ENCODE peak calls at places on chromosomes 13 and 19, in five cellular contexts. One of them, this sample, is unnamed.

GRCh38 chr13:97938701-97939475 is 14.6 kb upstream of the IPO5 start:
- DNase-seq in GM12878: no peak
- DNase-seq in H1: no peak
- DNase-seq in endothelial cell of umbilical vein: no peak
- DNase-seq in HepG2: no peak
- DNase-seq in this sample: no peak

GRCh38 chr13:113546571-113547247 is 37.8 kb upstream of the TFDP1 start:
- DNase-seq in endothelial cell of umbilical vein: peak; percentile 73
- DNase-seq in HepG2: no peak
- DNase-seq in GM12878: no peak
- DNase-seq in H1: peak; percentile 45
- DNase-seq in this sample: no peak

GRCh38 chr13:96772426-96772825 is 221.8 kb downstream of the OXGR1 start:
- DNase-seq in H1: no peak
- DNase-seq in endothelial cell of umbilical vein: no peak
- DNase-seq in GM12878: no peak
- DNase-seq in HepG2: no peak
- DNase-seq in this sample: no peak

GRCh38 chr13:80873589-80873988 is 532.7 kb upstream of the SPRY2 start:
- DNase-seq in GM12878: peak; percentile 33
- DNase-seq in HepG2: no peak
- DNase-seq in H1: no peak
- DNase-seq in endothelial cell of umbilical vein: no peak
- DNase-seq in this sample: no peak

GRCh38 chr13:44421853-44422525 is 48.4 kb downstream of the SERP2 start:
- DNase-seq in GM12878: no peak
- DNase-seq in HepG2: no peak
- DNase-seq in endothelial cell of umbilical vein: no peak
- DNase-seq in H1: no peak
- DNase-seq in this sample: no peak

GRCh38 chr19:13337181-13337580 is 169.1 kb downstream of the CACNA1A start:
- DNase-seq in H1: no peak
- DNase-seq in endothelial cell of umbilical vein: no peak
- DNase-seq in HepG2: no peak
- DNase-seq in GM12878: no peak
- DNase-seq in this sample: no peak

GRCh38 chr13:25319781-25320180 is 18.4 kb downstream of the NUP58 start:
- DNase-seq in HepG2: no peak
- DNase-seq in endothelial cell of umbilical vein: no peak
- DNase-seq in H1: no peak
- DNase-seq in GM12878: no peak
- DNase-seq in this sample: no peak

GRCh38 chr13:48950507-48950886 is 25.2 kb upstream of the FNDC3A start:
- DNase-seq in endothelial cell of umbilical vein: no peak
- DNase-seq in GM12878: no peak
- DNase-seq in HepG2: peak; percentile 23
- DNase-seq in H1: no peak
- DNase-seq in this sample: no peak

GRCh38 chr13:28568286-28568685 is 73.4 kb upstream of the FLT1 start:
- DNase-seq in GM12878: no peak
- DNase-seq in H1: no peak
- DNase-seq in HepG2: no peak
- DNase-seq in endothelial cell of umbilical vein: peak; percentile 49
- DNase-seq in this sample: peak; percentile 31

GRCh38 chr19:47331931-47332547 is at the start of gene C5AR2:
- DNase-seq in GM12878: no peak
- DNase-seq in endothelial cell of umbilical vein: no peak
- DNase-seq in HepG2: no peak
- DNase-seq in H1: no peak
- DNase-seq in this sample: no peak

GRCh38 chr13:111621164-111621563 is 300.7 kb downstream of the TEX29 start:
- DNase-seq in GM12878: no peak
- DNase-seq in H1: no peak
- DNase-seq in endothelial cell of umbilical vein: no peak
- DNase-seq in HepG2: no peak
- DNase-seq in this sample: no peak

GRCh38 chr19:6247007-6247288 is 32.8 kb downstream of the MLLT1 start:
- DNase-seq in GM12878: no peak
- DNase-seq in H1: no peak
- DNase-seq in endothelial cell of umbilical vein: no peak
- DNase-seq in HepG2: no peak
- DNase-seq in this sample: no peak

GRCh38 chr19:46610413-46610775 is 9.3 kb downstream of the CALM3 start:
- DNase-seq in endothelial cell of umbilical vein: no peak
- DNase-seq in GM12878: no peak
- DNase-seq in HepG2: no peak
- DNase-seq in H1: no peak
- DNase-seq in this sample: no peak

GRCh38 chr13:21837841-21838551 is 167.1 kb downstream of the FGF9 start:
- DNase-seq in H1: no peak
- DNase-seq in endothelial cell of umbilical vein: no peak
- DNase-seq in GM12878: no peak
- DNase-seq in HepG2: peak; percentile 96
- DNase-seq in this sample: no peak

GRCh38 chr13:34155931-34156607 is 338.1 kb downstream of the RFC3 start:
- DNase-seq in HepG2: no peak
- DNase-seq in endothelial cell of umbilical vein: peak; percentile 73
- DNase-seq in GM12878: no peak
- DNase-seq in H1: no peak
- DNase-seq in this sample: no peak

GRCh38 chr13:22076658-22077057 is 405.8 kb downstream of the FGF9 start:
- DNase-seq in GM12878: no peak
- DNase-seq in HepG2: no peak
- DNase-seq in endothelial cell of umbilical vein: no peak
- DNase-seq in H1: no peak
- DNase-seq in this sample: no peak

GRCh38 chr13:111855016-111855590 is 211.8 kb upstream of the SOX1 start:
- DNase-seq in endothelial cell of umbilical vein: no peak
- DNase-seq in GM12878: no peak
- DNase-seq in H1: peak; percentile 14
- DNase-seq in HepG2: no peak
- DNase-seq in this sample: no peak

GRCh38 chr13:33957497-33957905 is 139.6 kb downstream of the RFC3 start:
- DNase-seq in HepG2: peak; percentile 93
- DNase-seq in H1: no peak
- DNase-seq in GM12878: no peak
- DNase-seq in endothelial cell of umbilical vein: no peak
- DNase-seq in this sample: no peak

GRCh38 chr13:48710160-48710559 is 56.4 kb downstream of the CYSLTR2 start:
- DNase-seq in endothelial cell of umbilical vein: no peak
- DNase-seq in GM12878: no peak
- DNase-seq in HepG2: no peak
- DNase-seq in H1: no peak
- DNase-seq in this sample: no peak

GRCh38 chr13:41384749-41385503 is 72.4 kb upstream of the RGCC start:
- DNase-seq in HepG2: no peak
- DNase-seq in GM12878: no peak
- DNase-seq in endothelial cell of umbilical vein: peak; percentile 43
- DNase-seq in H1: no peak
- DNase-seq in this sample: no peak

GRCh38 chr19:17281391-17282304 is at the start of gene ANKLE1:
- DNase-seq in GM12878: peak; percentile 32
- DNase-seq in endothelial cell of umbilical vein: no peak
- DNase-seq in HepG2: no peak
- DNase-seq in H1: peak; percentile 79
- DNase-seq in this sample: peak; percentile 64

GRCh38 chr13:98142427-98143156 is at the start of gene FARP1:
- DNase-seq in GM12878: no peak
- DNase-seq in H1: peak; percentile 87
- DNase-seq in endothelial cell of umbilical vein: peak; percentile 55
- DNase-seq in HepG2: peak; percentile 62
- DNase-seq in this sample: peak; percentile 71

GRCh38 chr19:17020823-17021222 is 5.8 kb downstream of the CPAMD8 start:
- DNase-seq in HepG2: no peak
- DNase-seq in GM12878: no peak
- DNase-seq in H1: no peak
- DNase-seq in endothelial cell of umbilical vein: peak; percentile 13
- DNase-seq in this sample: peak; percentile 53

GRCh38 chr13:45596800-45597484 is 18.6 kb downstream of the ERICH6B start:
- DNase-seq in GM12878: no peak
- DNase-seq in H1: no peak
- DNase-seq in endothelial cell of umbilical vein: no peak
- DNase-seq in HepG2: no peak
- DNase-seq in this sample: no peak

GRCh38 chr13:108463365-108463764 is 166.0 kb upstream of the MYO16 start:
- DNase-seq in HepG2: no peak
- DNase-seq in GM12878: peak; percentile 4
- DNase-seq in endothelial cell of umbilical vein: peak; percentile 1
- DNase-seq in H1: no peak
- DNase-seq in this sample: no peak

GRCh38 chr13:105545811-105546210 is 989.7 kb downstream of the EFNB2 start:
- DNase-seq in GM12878: no peak
- DNase-seq in H1: no peak
- DNase-seq in HepG2: no peak
- DNase-seq in endothelial cell of umbilical vein: no peak
- DNase-seq in this sample: no peak

GRCh38 chr19:12796146-12797071 is 5.1 kb downstream of the JUNB start:
- DNase-seq in endothelial cell of umbilical vein: peak; percentile 80
- DNase-seq in GM12878: no peak
- DNase-seq in H1: peak; percentile 81
- DNase-seq in HepG2: peak; percentile 68
- DNase-seq in this sample: peak; percentile 71

GRCh38 chr19:10006335-10006708 is 4.0 kb downstream of the COL5A3 start:
- DNase-seq in H1: no peak
- DNase-seq in GM12878: no peak
- DNase-seq in endothelial cell of umbilical vein: no peak
- DNase-seq in HepG2: no peak
- DNase-seq in this sample: no peak

GRCh38 chr13:23609414-23610186 is 39.4 kb downstream of the TNFRSF19 start:
- DNase-seq in GM12878: no peak
- DNase-seq in HepG2: no peak
- DNase-seq in H1: no peak
- DNase-seq in endothelial cell of umbilical vein: peak; percentile 67
- DNase-seq in this sample: no peak

GRCh38 chr19:38849746-38850230 is at the start of gene HNRNPL:
- DNase-seq in GM12878: no peak
- DNase-seq in H1: peak; percentile 99
- DNase-seq in HepG2: no peak
- DNase-seq in endothelial cell of umbilical vein: no peak
- DNase-seq in this sample: peak; percentile 93

GRCh38 chr19:38721977-38722773 is 22.1 kb downstream of the CAPN12 start:
- DNase-seq in endothelial cell of umbilical vein: no peak
- DNase-seq in H1: no peak
- DNase-seq in HepG2: peak; percentile 96
- DNase-seq in GM12878: no peak
- DNase-seq in this sample: no peak

GRCh38 chr19:8041553-8041952 is 11.0 kb upstream of the CCL25 start:
- DNase-seq in endothelial cell of umbilical vein: no peak
- DNase-seq in HepG2: no peak
- DNase-seq in GM12878: no peak
- DNase-seq in H1: no peak
- DNase-seq in this sample: no peak
- H3K4me2 ChIP-seq in endothelial cell of umbilical vein: no peak overlapping the region
- H3K4me2 ChIP-seq in HepG2: no peak overlapping the region
- H3K4me2 ChIP-seq in GM12878: no peak overlapping the region
- H3K4me2 ChIP-seq in H1: no peak overlapping the region
- H3K4me2 ChIP-seq in this sample: no peak overlapping the region

DNA sequence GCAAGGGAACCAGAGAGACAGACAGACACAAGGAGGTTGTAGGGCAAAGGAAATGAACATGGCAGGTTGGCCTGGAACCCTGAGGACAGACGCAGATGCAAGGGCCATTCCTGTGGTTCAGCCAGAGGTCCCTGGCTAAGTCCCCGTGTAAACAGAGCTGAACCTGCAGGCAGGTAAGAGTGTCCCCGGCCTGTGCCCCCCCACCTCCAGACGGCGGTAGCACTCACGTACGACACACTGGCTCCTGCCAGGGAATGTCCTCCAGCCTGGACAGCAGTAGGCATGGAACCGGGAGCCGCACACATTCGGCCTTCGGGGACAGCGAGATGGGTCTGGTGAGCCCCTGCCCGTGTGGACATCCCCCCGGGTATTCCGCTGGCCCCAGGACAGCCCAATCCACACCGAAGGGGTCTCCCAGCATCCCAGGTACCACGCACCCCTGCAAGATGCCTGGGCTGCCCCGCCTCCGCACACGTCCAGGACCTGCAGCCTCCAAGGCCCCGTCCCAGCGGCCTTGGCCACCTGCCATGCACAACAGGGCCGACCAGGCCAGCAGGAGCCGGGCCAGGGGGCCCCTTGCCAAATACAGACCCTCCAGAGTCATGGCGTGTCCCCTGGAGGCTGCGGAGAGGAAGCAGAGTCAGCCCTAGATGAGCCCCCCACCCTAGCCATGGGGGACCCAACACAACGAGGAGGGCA is 2.4 kb downstream of the FBN3 start:
- DNase-seq in HepG2: no peak
- DNase-seq in GM12878: no peak
- DNase-seq in endothelial cell of umbilical vein: no peak
- DNase-seq in H1: no peak
- DNase-seq in this sample: no peak
- TF ChIP-seq POLR2AphosphoS5 in HepG2: no peak
- TF ChIP-seq POLR2AphosphoS5 in GM12878: no peak
- TF ChIP-seq POLR2AphosphoS5 in endothelial cell of umbilical vein: no peak
- TF ChIP-seq POLR2AphosphoS5 in H1: no peak
- TF ChIP-seq POLR2AphosphoS5 in this sample: no peak

GRCh38 chr19:54355675-54356074 is 9.1 kb downstream of the LAIR1 start:
- DNase-seq in HepG2: no peak
- DNase-seq in endothelial cell of umbilical vein: no peak
- DNase-seq in H1: no peak
- DNase-seq in GM12878: no peak
- DNase-seq in this sample: no peak

GRCh38 chr19:54352546-54352945 is 12.2 kb downstream of the LAIR1 start:
- DNase-seq in GM12878: no peak
- DNase-seq in H1: no peak
- DNase-seq in HepG2: no peak
- DNase-seq in endothelial cell of umbilical vein: no peak
- DNase-seq in this sample: no peak

GRCh38 chr19:54354761-54355160 is 10.0 kb downstream of the LAIR1 start:
- DNase-seq in HepG2: no peak
- DNase-seq in GM12878: no peak
- DNase-seq in H1: no peak
- DNase-seq in endothelial cell of umbilical vein: no peak
- DNase-seq in this sample: no peak

GRCh38 chr19:54352041-54352440 is 12.7 kb downstream of the LAIR1 start:
- DNase-seq in GM12878: no peak
- DNase-seq in endothelial cell of umbilical vein: no peak
- DNase-seq in H1: no peak
- DNase-seq in HepG2: no peak
- DNase-seq in this sample: no peak

DNA sequence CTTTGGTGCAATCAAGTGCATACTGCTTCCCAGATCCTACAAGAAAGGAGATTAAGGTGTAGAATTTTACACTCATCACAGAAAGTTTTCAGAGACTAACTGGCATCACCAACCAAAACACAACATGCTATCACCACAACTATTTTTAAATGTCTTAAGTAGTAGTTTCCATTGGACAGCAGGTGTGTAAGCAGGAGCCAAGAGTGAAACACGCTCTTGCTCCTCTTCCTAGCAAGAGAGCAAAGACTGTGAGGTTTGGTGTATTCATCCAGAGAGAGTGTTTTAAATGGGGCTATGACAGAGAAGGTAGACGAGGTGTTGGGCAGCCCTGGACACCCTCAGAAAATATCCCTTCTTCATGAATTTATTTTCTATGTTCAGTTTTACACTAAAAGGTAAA is 12.5 kb upstream of the LILRA4 start:
- DNase-seq in H1: no peak
- DNase-seq in endothelial cell of umbilical vein: no peak
- DNase-seq in HepG2: no peak
- DNase-seq in GM12878: no peak
- DNase-seq in this sample: no peak
- H3K4me2 ChIP-seq in H1: no peak overlapping the region
- H3K4me2 ChIP-seq in endothelial cell of umbilical vein: no peak overlapping the region
- H3K4me2 ChIP-seq in HepG2: no peak overlapping the region
- H3K4me2 ChIP-seq in GM12878: no peak overlapping the region
- H3K4me2 ChIP-seq in this sample: no peak overlapping the region

GRCh38 chr13:19822673-19823072 is 39.9 kb upstream of the PSPC1 start:
- DNase-seq in endothelial cell of umbilical vein: no peak
- DNase-seq in GM12878: no peak
- DNase-seq in H1: no peak
- DNase-seq in HepG2: no peak
- DNase-seq in this sample: no peak
- TF ChIP-seq POLR2AphosphoS5 in endothelial cell of umbilical vein: no peak
- TF ChIP-seq POLR2AphosphoS5 in GM12878: no peak
- TF ChIP-seq POLR2AphosphoS5 in H1: no peak
- TF ChIP-seq POLR2AphosphoS5 in HepG2: no peak
- TF ChIP-seq POLR2AphosphoS5 in this sample: no peak